ENCODE peak calls at places on chromosomes 4 and X, in six cellular contexts. Y is AG20443, D is Calu3, Z is NCI-H2081, R is left ventricle myocardium inferior, J is DMS153. P is an unnamed sample.

GRCh38 chr4:61443813-61444510 is 243.8 kb downstream of the ADGRL3 start:
- DNase-seq in Y (no peak), Z (no peak), J (no peak), R (no peak), D (no peak), P (no peak)

GRCh38 chrX:112779139-112779538 is 61.5 kb downstream of the AMOT start:
- DNase-seq in D (no peak), Z (no peak), R (no peak), Y (no peak), J (no peak), P (no peak)

GRCh38 chrX:65598559-65599147 is 64.1 kb upstream of the LAS1L start:
- DNase-seq in Z (no peak), J (no peak), R (no peak), D (no peak), Y (no peak), P (no peak)

GRCh38 chr4:104490770-104491395 is 3.8 kb downstream of the CXXC4 start:
- DNase-seq in R (peak; percentile 77), Y (peak; percentile 53), Z (peak; percentile 86), D (peak; percentile 71), J (peak; percentile 73), P (peak; percentile 0)

GRCh38 chr4:85760521-85760920 is 285.6 kb downstream of the ARHGAP24 start:
- DNase-seq in Y (no peak), D (no peak), Z (no peak), R (no peak), J (no peak), P (no peak)

GRCh38 chr4:3071811-3072210 is 2.5 kb downstream of the HTT-AS start:
- DNase-seq in D (no peak), Z (no peak), J (no peak), R (no peak), Y (no peak), P (no peak)

GRCh38 chrX:49915352-49916222 is 6.8 kb upstream of the CLCN5 start:
- DNase-seq in J (no peak), D (peak; percentile 52), Y (peak; percentile 50), Z (peak; percentile 40), R (no peak), P (peak; percentile 9)

GRCh38 chr4:138927065-138927464 is 88.5 kb upstream of the NOCT start:
- DNase-seq in D (no peak), J (no peak), Y (no peak), R (no peak), Z (no peak), P (no peak)

GRCh38 chrX:118773782-118774181 is 46.4 kb downstream of the IL13RA1 start:
- DNase-seq in D (peak; percentile 45), Z (peak; percentile 18), R (no peak), J (no peak), Y (no peak), P (no peak)

GRCh38 chr4:114378306-114378903 is 220.2 kb upstream of the UGT8 start:
- DNase-seq in D (peak; percentile 11), R (no peak), Y (peak; percentile 57), J (peak; percentile 10), Z (no peak), P (peak; percentile 80)

GRCh38 chrX:119826399-119826959 is 26.3 kb downstream of the UPF3B start:
- DNase-seq in R (no peak), Y (peak; percentile 9), Z (no peak), J (no peak), D (no peak), P (no peak)

GRCh38 chrX:77085372-77085771 is 361.8 kb upstream of the FGF16 start:
- DNase-seq in D (no peak), R (no peak), Y (no peak), Z (no peak), J (no peak), P (no peak)

GRCh38 chr4:7808752-7809151 is 130.9 kb downstream of the AFAP1 start:
- DNase-seq in R (no peak), D (no peak), Z (no peak), J (no peak), Y (no peak), P (no peak)

GRCh38 chrX:48957477-48957826 is at the start of gene OTUD5:
- DNase-seq in R (peak; percentile 51), Z (peak; percentile 61), J (peak; percentile 58), D (peak; percentile 71), Y (peak; percentile 55), P (no peak)

GRCh38 chr4:118756429-118756828 is 71.2 kb downstream of the METTL14 start:
- DNase-seq in D (no peak), R (no peak), Y (no peak), Z (no peak), J (no peak), P (no peak)

GRCh38 chrX:3006500-3006899 is at the start of gene ARSH:
- DNase-seq in Z (no peak), Y (no peak), J (no peak), R (no peak), D (no peak), P (no peak)

P was measured in amniotic stem cell.